ENCODE peak calls at places on chromosomes 3 and 15, in seven cellular contexts. K is lung; V is thoracic aorta; O is lower lobe of right lung; L is mucosa of descending colon; X is CD8-positive, alpha-beta T cell; N is fibroblast of lung. S is an unnamed sample. For H3K9me3, the result is how much of the 10 kb centered on the place peaks cover.

GRCh38 chr3:49248828-49249227 is 28.2 kb downstream of the C3orf62 start:
- DNase-seq in X (no peak), N (no peak), L (no peak), K (no peak), V (no peak), O (no peak), S (no peak)

GRCh38 chr3:112615942-112616731 is 24.8 kb downstream of the CCDC80 start:
- DNase-seq in K (no peak), X (no peak), N (no peak), V (no peak), O (no peak), L (no peak), S (no peak)

GRCh38 chr3:126402178-126402577 is 7.5 kb downstream of the CFAP100 start:
- DNase-seq in L (no peak), N (no peak), O (no peak), X (no peak), V (no peak), K (no peak), S (no peak)

GRCh38 chr3:156582784-156583183 is 27.9 kb upstream of the SSR3 start:
- DNase-seq in L (no peak), N (no peak), V (no peak), K (no peak), X (no peak), O (no peak), S (no peak)

GRCh38 chr3:70979983-70980645 is 603.4 kb downstream of the FOXP1 start:
- DNase-seq in L (no peak), V (no peak), O (no peak), K (no peak), N (peak), X (no peak), S (no peak)

GRCh38 chr15:83207622-83208356 is at the start of gene HDGFL3:
- DNase-seq in N (peak), K (peak), V (no peak), O (peak), L (peak), X (peak), S (no peak)

GRCh38 chr3:23325466-23326065 is 122.4 kb downstream of the UBE2E2 start:
- DNase-seq in L (no peak), N (no peak), X (no peak), K (no peak), O (no peak), V (no peak), S (no peak)

GRCh38 chr15:68930268-68931022 is at the start of gene SPESP1:
- DNase-seq in X (peak), O (peak), V (no peak), N (peak), K (no peak), L (peak), S (peak)

GRCh38 chr3:72453686-72454085 is 394.6 kb downstream of the SHQ1 start:
- DNase-seq in K (no peak), O (no peak), L (no peak), N (no peak), X (no peak), V (no peak), S (no peak)

GRCh38 chr15:49190586-49190985 is 20.5 kb downstream of the GALK2 start:
- DNase-seq in X (no peak), L (no peak), K (no peak), V (no peak), O (no peak), N (no peak), S (no peak)

GRCh38 chr3:50317303-50317702 is 5.2 kb downstream of the HYAL2 start:
- DNase-seq in V (no peak), O (peak), K (peak), L (peak), N (no peak), X (no peak), S (no peak)

GRCh38 chr15:67043939-67044771 is 21.2 kb upstream of the SMAD3 start:
- DNase-seq in N (peak), O (no peak), X (no peak), K (no peak), V (no peak), L (no peak), S (no peak)

GRCh38 chr3:46845397-46845859 is 17.8 kb downstream of the MYL3 start:
- DNase-seq in O (peak), K (peak), N (peak), L (no peak), X (no peak), V (peak), S (peak)

GRCh38 chr3:29152379-29152778 is 128.5 kb upstream of the RBMS3 start:
- DNase-seq in L (no peak), K (no peak), V (no peak), N (no peak), O (no peak), X (no peak), S (no peak)

GRCh38 chr3:14460342-14461005 is 58.1 kb downstream of the SLC6A6 start:
- DNase-seq in V (no peak), N (peak), X (no peak), O (no peak), K (peak), L (peak), S (peak)

GRCh38 chr3:158808697-158809096 is 6.8 kb downstream of the MFSD1 start:
- DNase-seq in X (no peak), N (peak), K (no peak), O (no peak), L (no peak), V (no peak), S (no peak)

GRCh38 chr3:49456417-49456816 is 13.7 kb upstream of the DAG1 start:
- DNase-seq in O (no peak), L (no peak), K (no peak), V (no peak), X (no peak), N (no peak), S (no peak)

GRCh38 chr3:4804161-4805058 is 174.8 kb upstream of the BHLHE40 start:
- DNase-seq in N (no peak), L (no peak), V (no peak), O (no peak), X (no peak), K (no peak), S (no peak)

GRCh38 chr3:74273091-74273490 is 341.4 kb downstream of the CNTN3 start:
- DNase-seq in X (no peak), V (no peak), O (no peak), L (no peak), N (no peak), K (no peak), S (no peak)

GRCh38 chr15:78872972-78873795 is 494 bp downstream of the MORF4L1 start:
- DNase-seq in V (peak), K (peak), X (peak), N (peak), L (peak), O (peak), S (peak)

GRCh38 chr15:82183121-82184031 is 79.2 kb downstream of the EFL1 start:
- DNase-seq in N (peak), O (no peak), V (no peak), X (no peak), K (no peak), L (no peak), S (no peak)

GRCh38 chr3:127637546-127637945 is 8.6 kb downstream of the PODXL2 start:
- DNase-seq in O (no peak), K (no peak), N (no peak), L (no peak), V (no peak), X (no peak), S (no peak)

DNA sequence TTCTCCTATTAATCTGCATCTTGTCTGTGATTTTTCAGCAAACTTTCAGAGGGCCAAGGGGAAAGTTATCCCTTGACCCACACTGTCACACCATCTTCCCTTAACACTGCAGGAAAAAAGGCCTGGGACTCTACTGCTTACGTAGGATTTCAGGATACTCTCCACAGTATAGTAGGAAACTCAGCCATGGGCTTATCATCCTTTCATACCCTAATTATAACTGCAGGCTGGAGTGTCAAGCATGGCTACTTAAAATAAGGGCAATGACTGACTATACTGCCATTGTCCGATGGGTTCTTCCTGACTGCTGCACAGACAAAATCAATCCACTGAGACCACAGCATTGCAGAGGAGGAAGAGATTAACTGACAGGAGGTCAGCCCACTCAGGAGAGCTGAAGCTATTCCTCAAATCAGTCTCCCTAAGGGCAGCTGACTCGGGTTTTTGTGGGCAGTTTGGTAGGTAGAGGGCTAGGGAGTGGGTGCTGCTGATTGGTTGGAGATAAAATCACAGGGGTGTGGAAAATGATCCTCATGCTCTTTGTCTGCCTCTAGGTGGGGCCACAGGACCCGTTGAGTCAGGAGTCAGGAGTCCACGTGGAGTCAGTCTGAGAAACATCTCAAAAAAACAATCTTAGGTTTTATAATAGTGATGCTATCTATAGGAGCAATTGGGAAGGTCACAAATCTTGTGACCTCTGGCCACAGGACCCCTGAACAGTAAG is 118.2 kb upstream of the STRIT1 start:
- DNase-seq in K (no peak), N (no peak), V (no peak), X (no peak), O (no peak), L (no peak), S (no peak)
- TF ChIP-seq CTCF in K (no peak), N (no peak), V (no peak), X (no peak), O (no peak), L (no peak), S (no peak)

DNA sequence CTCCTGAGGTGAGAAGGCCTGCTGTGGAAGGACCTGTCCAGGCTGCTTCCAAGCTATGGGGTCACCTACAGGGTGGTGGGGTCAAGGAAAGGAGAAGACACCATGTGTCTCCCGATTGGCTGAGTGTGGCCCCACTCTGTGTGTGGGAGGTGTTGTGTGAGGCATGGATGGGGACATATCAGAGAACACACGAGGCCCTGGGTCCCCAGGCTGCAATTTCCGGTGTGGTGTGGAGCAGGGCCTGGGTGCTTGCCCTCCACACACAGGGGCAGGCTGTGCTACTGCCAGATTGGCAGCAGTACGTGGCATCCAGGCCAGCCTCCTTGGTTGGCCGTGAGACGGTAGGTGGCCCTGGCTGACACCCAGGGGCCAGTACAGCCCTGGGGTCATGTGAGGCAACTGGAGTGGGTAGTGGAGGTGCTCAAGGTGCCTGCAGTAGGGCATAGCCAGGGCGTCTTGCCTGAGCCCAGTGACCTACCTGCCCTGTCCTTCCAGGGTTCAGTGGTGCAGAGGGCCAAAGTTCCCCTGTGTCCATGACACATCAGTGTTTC is 233.8 kb downstream of the SNRPN start:
- DNase-seq in N (no peak), L (no peak), O (no peak), X (no peak), K (no peak), V (no peak), S (no peak)
- H3K9me3 ChIP-seq in N (under half), L (half or more), O (under half), X (under half), K (half or more), V (under half), S (under half)

GRCh38 chr3:66037330-66037985 is 1.3 kb downstream of the MAGI1 start:
- DNase-seq in X (no peak), V (peak), O (peak), L (peak), N (peak), K (peak), S (peak)
- TF ChIP-seq CTCF in X (no peak), V (peak), O (peak), L (no peak), N (peak), K (no peak), S (no peak)

GRCh38 chr3:55175423-55175822 is 247.6 kb upstream of the LRTM1 start:
- DNase-seq in V (no peak), O (no peak), N (no peak), K (no peak), X (no peak), L (no peak), S (no peak)

GRCh38 chr3:55174723-55175122 is 246.9 kb upstream of the LRTM1 start:
- DNase-seq in L (no peak), X (no peak), O (no peak), K (no peak), N (no peak), V (no peak), S (no peak)

GRCh38 chr3:55172913-55173312 is 245.1 kb upstream of the LRTM1 start:
- DNase-seq in V (no peak), L (no peak), K (no peak), X (no peak), O (no peak), N (no peak), S (no peak)

GRCh38 chr3:55169608-55170010 is 241.8 kb upstream of the LRTM1 start:
- DNase-seq in V (no peak), N (peak), K (no peak), L (no peak), O (no peak), X (no peak), S (no peak)

GRCh38 chr3:55173504-55173903 is 245.6 kb upstream of the LRTM1 start:
- DNase-seq in N (no peak), O (no peak), K (no peak), L (no peak), V (no peak), X (no peak), S (no peak)
- H3K9me3 ChIP-seq in N (under half), O (under half), K (under half), L (under half), V (under half), X (under half), S (under half)

S was measured in right atrium auricular region.